ENCODE peak calls at places on chromosomes 6 and 20, in six cellular contexts. J is left cardiac atrium, M is kidney tubule cell, O is putamen, B is T follicular helper cell, F is psoas muscle. Y is an unnamed sample.

GRCh38 chr20:63586797-63587196 is 12.8 kb upstream of the HELZ2 start:
- DNase-seq in J (no peak), M (no peak), O (no peak), B (no peak), F (no peak), Y (no peak)

GRCh38 chr6:42347456-42347855 is 104.3 kb downstream of the TRERF1 start:
- DNase-seq in J (no peak), M (no peak), O (no peak), B (no peak), F (no peak), Y (no peak)

GRCh38 chr6:137134483-137134882 is 39.0 kb downstream of the IL22RA2 start:
- DNase-seq in J (no peak), M (no peak), O (no peak), B (no peak), F (no peak), Y (no peak)

GRCh38 chr6:100553243-100553642 is 88.5 kb upstream of the SIM1 start:
- DNase-seq in J (no peak), M (no peak), O (no peak), B (no peak), F (no peak), Y (no peak)

GRCh38 chr20:63979221-63979548 is 257 bp downstream of the SAMD10 start:
- DNase-seq in J (no peak), M (no peak), O (no peak), B (no peak), F (no peak), Y (no peak)

GRCh38 chr20:19211661-19212523 is 550 bp upstream of the SLC24A3 start:
- DNase-seq in J (peak; percentile 30), M (no peak), O (no peak), B (no peak), F (peak; percentile 28), Y (peak; percentile 66)

GRCh38 chr6:163263196-163263595 is 151.3 kb upstream of the QKI start:
- DNase-seq in J (peak; percentile 54), M (no peak), O (peak; percentile 78), B (no peak), F (peak; percentile 38), Y (no peak)

GRCh38 chr6:41546475-41546865 is 289 bp downstream of the FOXP4 start:
- DNase-seq in J (no peak), M (no peak), O (no peak), B (peak; percentile 38), F (no peak), Y (no peak)

GRCh38 chr6:54920628-54921027 is 74.1 kb downstream of the FAM83B start:
- DNase-seq in J (no peak), M (no peak), O (no peak), B (no peak), F (no peak), Y (no peak)

GRCh38 chr20:17571153-17571527 is 1.3 kb downstream of the DSTN start:
- DNase-seq in J (no peak), M (peak; percentile 11), O (no peak), B (no peak), F (no peak), Y (no peak)

GRCh38 chr6:82397962-82398692 is 34.5 kb downstream of the TPBG start:
- DNase-seq in J (no peak), M (peak; percentile 66), O (no peak), B (no peak), F (no peak), Y (no peak)

GRCh38 chr6:82364087-82365010 is 732 bp downstream of the TPBG start:
- DNase-seq in J (peak; percentile 79), M (peak; percentile 78), O (peak; percentile 41), B (no peak), F (peak; percentile 60), Y (peak; percentile 90)

GRCh38 chr6:108653864-108654402 is 93.2 kb downstream of the FOXO3 start:
- DNase-seq in J (peak; percentile 66), M (peak; percentile 15), O (no peak), B (no peak), F (peak; percentile 71), Y (peak; percentile 82)

GRCh38 chr6:42066156-42066555 is 15.8 kb downstream of the TAF8 start:
- DNase-seq in J (no peak), M (no peak), O (no peak), B (no peak), F (no peak), Y (peak; percentile 67)

GRCh38 chr6:162123797-162124196 is 603.8 kb downstream of the PRKN start:
- DNase-seq in J (no peak), M (no peak), O (no peak), B (no peak), F (no peak), Y (no peak)

GRCh38 chr20:31835554-31835953 is 9.8 kb downstream of the FOXS1 start:
- DNase-seq in J (no peak), M (no peak), O (no peak), B (no peak), F (no peak), Y (no peak)

GRCh38 chr6:19210849-19211590 is 626.1 kb upstream of the ID4 start:
- DNase-seq in J (peak; percentile 37), M (no peak), O (no peak), B (no peak), F (no peak), Y (peak; percentile 55)

GRCh38 chr20:44866703-44867335 is 18.7 kb upstream of the YWHAB start:
- DNase-seq in J (no peak), M (peak; percentile 56), O (no peak), B (no peak), F (no peak), Y (no peak)

GRCh38 chr20:36196676-36197075 is 39.6 kb upstream of the AAR2 start:
- DNase-seq in J (no peak), M (no peak), O (no peak), B (no peak), F (no peak), Y (no peak)

GRCh38 chr20:46928580-46929132 is 34.0 kb downstream of the EYA2 start:
- DNase-seq in J (peak; percentile 36), M (peak; percentile 31), O (peak; percentile 67), B (no peak), F (peak; percentile 41), Y (peak; percentile 59)

GRCh38 chr6:35181933-35182612 is 31.7 kb upstream of the SCUBE3 start:
- DNase-seq in J (peak; percentile 76), M (peak; percentile 90), O (no peak), B (no peak), F (peak; percentile 76), Y (peak; percentile 90)

GRCh38 chr6:291697-292505 is at the start of gene DUSP22:
- DNase-seq in J (peak; percentile 92), M (peak; percentile 87), O (peak; percentile 87), B (peak; percentile 64), F (peak; percentile 92), Y (peak; percentile 96)

GRCh38 chr20:354298-354977 is 7.5 kb downstream of the NRSN2 start:
- DNase-seq in J (peak; percentile 72), M (peak; percentile 78), O (peak; percentile 74), B (peak; percentile 67), F (peak; percentile 57), Y (peak; percentile 89)

GRCh38 chr20:38156888-38157634 is 8.0 kb downstream of the TGM2 start:
- DNase-seq in J (peak; percentile 77), M (peak; percentile 66), O (no peak), B (no peak), F (peak; percentile 55), Y (peak; percentile 77)

GRCh38 chr6:24357336-24358218 is at the start of gene DCDC2:
- DNase-seq in J (peak; percentile 29), M (peak; percentile 97), O (no peak), B (peak; percentile 25), F (peak; percentile 31), Y (peak; percentile 79)

GRCh38 chr6:117540670-117541069 is 58.2 kb downstream of the DCBLD1 start:
- DNase-seq in J (no peak), M (no peak), O (no peak), B (no peak), F (no peak), Y (no peak)

GRCh38 chr6:36371231-36371630 is 16.2 kb downstream of the ETV7 start:
- DNase-seq in J (no peak), M (no peak), O (no peak), B (no peak), F (no peak), Y (peak; percentile 62)

GRCh38 chr6:95578106-95578410 is 723 bp downstream of the MANEA start:
- DNase-seq in J (no peak), M (no peak), O (no peak), B (no peak), F (no peak), Y (no peak)

GRCh38 chr20:63976980-63977391 is 2.5 kb downstream of the SAMD10 start:
- DNase-seq in J (peak; percentile 24), M (no peak), O (no peak), B (no peak), F (no peak), Y (no peak)

GRCh38 chr6:139028242-139028657 is 295 bp upstream of the ABRACL start:
- DNase-seq in J (no peak), M (no peak), O (no peak), B (no peak), F (no peak), Y (no peak)